ENCODE peak calls at places on chromosomes 6 and 20, in six cellular contexts. One of them, this sample, is unnamed. For H3K4me1, the result is how much of the 10 kb centered on the place peaks cover.

GRCh38 chr20:51567622-51568021 is 25.1 kb upstream of the NFATC2 start:
- DNase-seq in neuronal stem cell: no peak
- DNase-seq in GM23338: no peak
- DNase-seq in fibroblast of lung: no peak
- DNase-seq in GM12878: no peak
- DNase-seq in A549: no peak
- DNase-seq in this sample: no peak

GRCh38 chr6:29653452-29654038 is 3.3 kb upstream of the MOG start:
- DNase-seq in neuronal stem cell: peak
- DNase-seq in GM23338: peak
- DNase-seq in fibroblast of lung: peak
- DNase-seq in GM12878: no peak
- DNase-seq in A549: peak
- DNase-seq in this sample: peak

GRCh38 chr20:13402171-13402760 is 181.2 kb downstream of the ISM1 start:
- DNase-seq in neuronal stem cell: no peak
- DNase-seq in GM23338: no peak
- DNase-seq in fibroblast of lung: no peak
- DNase-seq in GM12878: no peak
- DNase-seq in A549: no peak
- DNase-seq in this sample: no peak

GRCh38 chr20:56215115-56215514 is 33.4 kb upstream of the MC3R start:
- DNase-seq in neuronal stem cell: no peak
- DNase-seq in GM23338: no peak
- DNase-seq in fibroblast of lung: no peak
- DNase-seq in GM12878: no peak
- DNase-seq in A549: no peak
- DNase-seq in this sample: no peak

GRCh38 chr6:163533443-163533842 is 118.9 kb downstream of the QKI start:
- DNase-seq in neuronal stem cell: no peak
- DNase-seq in GM23338: no peak
- DNase-seq in fibroblast of lung: peak
- DNase-seq in GM12878: no peak
- DNase-seq in A549: peak
- DNase-seq in this sample: no peak

GRCh38 chr6:129672883-129673631 is 36.9 kb downstream of the ARHGAP18 start:
- DNase-seq in neuronal stem cell: no peak
- DNase-seq in GM23338: no peak
- DNase-seq in fibroblast of lung: peak
- DNase-seq in GM12878: peak
- DNase-seq in A549: peak
- DNase-seq in this sample: no peak

GRCh38 chr20:23072892-23073586 is 13.1 kb downstream of the CD93 start:
- DNase-seq in neuronal stem cell: no peak
- DNase-seq in GM23338: no peak
- DNase-seq in fibroblast of lung: no peak
- DNase-seq in GM12878: no peak
- DNase-seq in A549: no peak
- DNase-seq in this sample: no peak

GRCh38 chr6:81253821-81254220 is 498.7 kb downstream of the TENT5A start:
- DNase-seq in neuronal stem cell: no peak
- DNase-seq in GM23338: no peak
- DNase-seq in fibroblast of lung: no peak
- DNase-seq in GM12878: no peak
- DNase-seq in A549: no peak
- DNase-seq in this sample: no peak

GRCh38 chr6:158049055-158050028 is 67.7 kb downstream of the SYNJ2 start:
- DNase-seq in neuronal stem cell: no peak
- DNase-seq in GM23338: no peak
- DNase-seq in fibroblast of lung: no peak
- DNase-seq in GM12878: no peak
- DNase-seq in A549: no peak
- DNase-seq in this sample: no peak

GRCh38 chr6:155782320-155782730 is 326.7 kb upstream of the NOX3 start:
- DNase-seq in neuronal stem cell: no peak
- DNase-seq in GM23338: no peak
- DNase-seq in fibroblast of lung: peak
- DNase-seq in GM12878: no peak
- DNase-seq in A549: peak
- DNase-seq in this sample: no peak

GRCh38 chr20:2108987-2109386 is 7.4 kb downstream of the STK35 start:
- DNase-seq in neuronal stem cell: no peak
- DNase-seq in GM23338: no peak
- DNase-seq in fibroblast of lung: peak
- DNase-seq in GM12878: no peak
- DNase-seq in A549: peak
- DNase-seq in this sample: no peak

GRCh38 chr20:5945963-5946362 is 4.4 kb downstream of the TRMT6 start:
- DNase-seq in neuronal stem cell: no peak
- DNase-seq in GM23338: no peak
- DNase-seq in fibroblast of lung: peak
- DNase-seq in GM12878: no peak
- DNase-seq in A549: peak
- DNase-seq in this sample: no peak

GRCh38 chr20:42530855-42531674 is 658.6 kb downstream of the PTPRT start:
- DNase-seq in neuronal stem cell: peak
- DNase-seq in GM23338: peak
- DNase-seq in fibroblast of lung: no peak
- DNase-seq in GM12878: no peak
- DNase-seq in A549: peak
- DNase-seq in this sample: peak

GRCh38 chr20:12570371-12570770 is 438.4 kb upstream of the SPTLC3 start:
- DNase-seq in neuronal stem cell: peak
- DNase-seq in GM23338: peak
- DNase-seq in fibroblast of lung: no peak
- DNase-seq in GM12878: no peak
- DNase-seq in A549: peak
- DNase-seq in this sample: peak

GRCh38 chr6:139430897-139431601 is 56.6 kb upstream of the CITED2 start:
- DNase-seq in neuronal stem cell: no peak
- DNase-seq in GM23338: no peak
- DNase-seq in fibroblast of lung: peak
- DNase-seq in GM12878: no peak
- DNase-seq in A549: no peak
- DNase-seq in this sample: no peak

GRCh38 chr20:25054133-25054820 is 3.7 kb downstream of the ACSS1 start:
- DNase-seq in neuronal stem cell: no peak
- DNase-seq in GM23338: no peak
- DNase-seq in fibroblast of lung: no peak
- DNase-seq in GM12878: no peak
- DNase-seq in A549: no peak
- DNase-seq in this sample: no peak

GRCh38 chr6:38012573-38012972 is 193.0 kb downstream of the ZFAND3 start:
- DNase-seq in neuronal stem cell: no peak
- DNase-seq in GM23338: peak
- DNase-seq in fibroblast of lung: peak
- DNase-seq in GM12878: no peak
- DNase-seq in A549: peak
- DNase-seq in this sample: peak

GRCh38 chr20:32554965-32555289 is 30.2 kb downstream of the NOL4L start:
- DNase-seq in neuronal stem cell: no peak
- DNase-seq in GM23338: no peak
- DNase-seq in fibroblast of lung: no peak
- DNase-seq in GM12878: no peak
- DNase-seq in A549: no peak
- DNase-seq in this sample: no peak

GRCh38 chr20:18004389-18005031 is 35.7 kb downstream of the MGME1 start:
- DNase-seq in neuronal stem cell: no peak
- DNase-seq in GM23338: no peak
- DNase-seq in fibroblast of lung: peak
- DNase-seq in GM12878: no peak
- DNase-seq in A549: no peak
- DNase-seq in this sample: no peak

GRCh38 chr6:168137024-168137423 is 58.0 kb upstream of the FRMD1 start:
- DNase-seq in neuronal stem cell: no peak
- DNase-seq in GM23338: no peak
- DNase-seq in fibroblast of lung: no peak
- DNase-seq in GM12878: no peak
- DNase-seq in A549: no peak
- DNase-seq in this sample: no peak

GRCh38 chr6:92538926-92539325 is 880.4 kb downstream of the EPHA7 start:
- DNase-seq in neuronal stem cell: no peak
- DNase-seq in GM23338: no peak
- DNase-seq in fibroblast of lung: no peak
- DNase-seq in GM12878: no peak
- DNase-seq in A549: no peak
- DNase-seq in this sample: no peak

GRCh38 chr6:142692942-142693341 is 252.0 kb downstream of the HIVEP2 start:
- DNase-seq in neuronal stem cell: peak
- DNase-seq in GM23338: peak
- DNase-seq in fibroblast of lung: peak
- DNase-seq in GM12878: no peak
- DNase-seq in A549: peak
- DNase-seq in this sample: peak

GRCh38 chr20:40564997-40565680 is 123.9 kb downstream of the MAFB start:
- DNase-seq in neuronal stem cell: no peak
- DNase-seq in GM23338: no peak
- DNase-seq in fibroblast of lung: peak
- DNase-seq in GM12878: no peak
- DNase-seq in A549: peak
- DNase-seq in this sample: no peak

GRCh38 chr20:63321148-63321831 is 28.3 kb downstream of the COL20A1 start:
- DNase-seq in neuronal stem cell: no peak
- DNase-seq in GM23338: no peak
- DNase-seq in fibroblast of lung: peak
- DNase-seq in GM12878: no peak
- DNase-seq in A549: no peak
- DNase-seq in this sample: no peak

GRCh38 chr6:35044145-35044745 is 96.9 kb downstream of the TCP11 start:
- DNase-seq in neuronal stem cell: no peak
- DNase-seq in GM23338: peak
- DNase-seq in fibroblast of lung: no peak
- DNase-seq in GM12878: no peak
- DNase-seq in A549: no peak
- DNase-seq in this sample: no peak

GRCh38 chr20:57657537-57658446 is 37.6 kb upstream of the ZBP1 start:
- DNase-seq in neuronal stem cell: no peak
- DNase-seq in GM23338: no peak
- DNase-seq in fibroblast of lung: no peak
- DNase-seq in GM12878: no peak
- DNase-seq in A549: no peak
- DNase-seq in this sample: peak

GRCh38 chr6:20955751-20956150 is 421.5 kb downstream of the CDKAL1 start:
- DNase-seq in neuronal stem cell: no peak
- DNase-seq in GM23338: peak
- DNase-seq in fibroblast of lung: no peak
- DNase-seq in GM12878: no peak
- DNase-seq in A549: no peak
- DNase-seq in this sample: no peak

GRCh38 chr6:43120938-43121913 is 45.1 kb downstream of the PTK7 start:
- DNase-seq in neuronal stem cell: no peak
- DNase-seq in GM23338: no peak
- DNase-seq in fibroblast of lung: peak
- DNase-seq in GM12878: no peak
- DNase-seq in A549: peak
- DNase-seq in this sample: no peak

GRCh38 chr6:52670502-52671409 is at the start of gene TMEM14A:
- DNase-seq in neuronal stem cell: peak
- DNase-seq in GM23338: peak
- DNase-seq in fibroblast of lung: peak
- DNase-seq in GM12878: peak
- DNase-seq in A549: peak
- DNase-seq in this sample: peak

GRCh38 chr20:54254596-54254995 is 46.7 kb downstream of the PFDN4 start:
- DNase-seq in neuronal stem cell: no peak
- DNase-seq in GM23338: no peak
- DNase-seq in fibroblast of lung: peak
- DNase-seq in GM12878: no peak
- DNase-seq in A549: no peak
- DNase-seq in this sample: no peak

GRCh38 chr6:43181621-43181941 is 415 bp upstream of the CUL9 start:
- DNase-seq in neuronal stem cell: no peak
- DNase-seq in GM23338: no peak
- DNase-seq in fibroblast of lung: no peak
- DNase-seq in GM12878: no peak
- DNase-seq in A549: no peak
- DNase-seq in this sample: no peak

GRCh38 chr6:24757610-24758009 is 17.1 kb upstream of the GMNN start:
- DNase-seq in neuronal stem cell: no peak
- DNase-seq in GM23338: no peak
- DNase-seq in fibroblast of lung: no peak
- DNase-seq in GM12878: no peak
- DNase-seq in A549: no peak
- DNase-seq in this sample: no peak

GRCh38 chr20:47273591-47274235 is 82.8 kb downstream of the ZMYND8 start:
- DNase-seq in neuronal stem cell: no peak
- DNase-seq in GM23338: no peak
- DNase-seq in fibroblast of lung: no peak
- DNase-seq in GM12878: no peak
- DNase-seq in A549: peak
- DNase-seq in this sample: no peak

GRCh38 chr6:26342106-26342999 is 22.6 kb upstream of the BTN3A2 start:
- DNase-seq in neuronal stem cell: no peak
- DNase-seq in GM23338: peak
- DNase-seq in fibroblast of lung: peak
- DNase-seq in GM12878: no peak
- DNase-seq in A549: peak
- DNase-seq in this sample: peak

GRCh38 chr20:839015-839414 is 5.5 kb downstream of the FAM110A start:
- DNase-seq in neuronal stem cell: no peak
- DNase-seq in GM23338: peak
- DNase-seq in fibroblast of lung: no peak
- DNase-seq in GM12878: no peak
- DNase-seq in A549: no peak
- DNase-seq in this sample: no peak

GRCh38 chr20:62304331-62305148 is 1.7 kb downstream of the ADRM1 start:
- DNase-seq in neuronal stem cell: no peak
- DNase-seq in GM23338: no peak
- DNase-seq in fibroblast of lung: no peak
- DNase-seq in GM12878: no peak
- DNase-seq in A549: peak
- DNase-seq in this sample: no peak
- H3K4me1 ChIP-seq in neuronal stem cell: under half
- H3K4me1 ChIP-seq in GM23338: under half
- H3K4me1 ChIP-seq in fibroblast of lung: under half
- H3K4me1 ChIP-seq in GM12878: under half
- H3K4me1 ChIP-seq in A549: half or more
- H3K4me1 ChIP-seq in this sample: under half

GRCh38 chr6:4906942-4907300 is 96.9 kb downstream of the RPP40 start:
- DNase-seq in neuronal stem cell: no peak
- DNase-seq in GM23338: no peak
- DNase-seq in fibroblast of lung: peak
- DNase-seq in GM12878: no peak
- DNase-seq in A549: no peak
- DNase-seq in this sample: no peak
- H3K4me3 ChIP-seq in neuronal stem cell: no peak
- H3K4me3 ChIP-seq in GM23338: no peak
- H3K4me3 ChIP-seq in fibroblast of lung: no peak
- H3K4me3 ChIP-seq in GM12878: peak
- H3K4me3 ChIP-seq in A549: no peak
- H3K4me3 ChIP-seq in this sample: peak

GRCh38 chr6:109305028-109305427 is 77.2 kb downstream of the CD164 start:
- DNase-seq in neuronal stem cell: no peak
- DNase-seq in GM23338: no peak
- DNase-seq in fibroblast of lung: no peak
- DNase-seq in GM12878: no peak
- DNase-seq in A549: no peak
- DNase-seq in this sample: no peak
- H3K4me2 ChIP-seq in neuronal stem cell: no peak
- H3K4me2 ChIP-seq in GM23338: no peak
- H3K4me2 ChIP-seq in fibroblast of lung: no peak
- H3K4me2 ChIP-seq in GM12878: no peak
- H3K4me2 ChIP-seq in A549: no peak
- H3K4me2 ChIP-seq in this sample: peak

GRCh38 chr6:13299909-13300308 is 28.4 kb downstream of the TBC1D7 start:
- DNase-seq in neuronal stem cell: no peak
- DNase-seq in GM23338: no peak
- DNase-seq in fibroblast of lung: no peak
- DNase-seq in GM12878: no peak
- DNase-seq in A549: no peak
- DNase-seq in this sample: no peak
- H3K4me1 ChIP-seq in neuronal stem cell: under half
- H3K4me1 ChIP-seq in GM23338: under half
- H3K4me1 ChIP-seq in fibroblast of lung: under half
- H3K4me1 ChIP-seq in GM12878: under half
- H3K4me1 ChIP-seq in A549: under half
- H3K4me1 ChIP-seq in this sample: half or more

This sample was measured in OCI-LY7.